ENCODE peak calls at places on chromosomes 4 and X, in seven cellular contexts. One of them, this sample, is unnamed.

GRCh38 chr4:20313237-20314030 is 61.7 kb downstream of the SLIT2 start:
- DNase-seq in psoas muscle: peak; percentile 16
- DNase-seq in mucosa of descending colon: peak; percentile 21
- DNase-seq in kidney: no peak
- DNase-seq in endodermal cell: peak; percentile 91
- DNase-seq in Caco-2: peak; percentile 50
- DNase-seq in GM06990: peak; percentile 1
- DNase-seq in this sample: no peak

GRCh38 chr4:28279249-28279648 is 1418.6 kb downstream of the STIM2 start:
- DNase-seq in Caco-2: peak; percentile 22
- DNase-seq in kidney: no peak
- DNase-seq in endodermal cell: no peak
- DNase-seq in mucosa of descending colon: no peak
- DNase-seq in GM06990: no peak
- DNase-seq in psoas muscle: no peak
- DNase-seq in this sample: no peak

GRCh38 chr4:77827343-77827742 is 8.2 kb upstream of the CNOT6L start:
- DNase-seq in mucosa of descending colon: no peak
- DNase-seq in Caco-2: no peak
- DNase-seq in GM06990: no peak
- DNase-seq in psoas muscle: no peak
- DNase-seq in endodermal cell: no peak
- DNase-seq in kidney: no peak
- DNase-seq in this sample: no peak

GRCh38 chr4:159178147-159178541 is 75.3 kb downstream of the RAPGEF2 start:
- DNase-seq in psoas muscle: no peak
- DNase-seq in kidney: no peak
- DNase-seq in GM06990: no peak
- DNase-seq in Caco-2: no peak
- DNase-seq in endodermal cell: no peak
- DNase-seq in mucosa of descending colon: no peak
- DNase-seq in this sample: no peak

GRCh38 chr4:61336488-61336887 is 136.4 kb downstream of the ADGRL3 start:
- DNase-seq in endodermal cell: peak; percentile 68
- DNase-seq in psoas muscle: no peak
- DNase-seq in Caco-2: no peak
- DNase-seq in GM06990: no peak
- DNase-seq in mucosa of descending colon: no peak
- DNase-seq in kidney: no peak
- DNase-seq in this sample: no peak

GRCh38 chr4:168643083-168643795 is 146.4 kb downstream of the PALLD start:
- DNase-seq in Caco-2: no peak
- DNase-seq in psoas muscle: no peak
- DNase-seq in endodermal cell: no peak
- DNase-seq in GM06990: no peak
- DNase-seq in mucosa of descending colon: no peak
- DNase-seq in kidney: no peak
- DNase-seq in this sample: no peak

GRCh38 chrX:74449937-74450330 is 28.6 kb downstream of the SLC16A2 start:
- DNase-seq in mucosa of descending colon: no peak
- DNase-seq in psoas muscle: no peak
- DNase-seq in GM06990: no peak
- DNase-seq in kidney: no peak
- DNase-seq in Caco-2: no peak
- DNase-seq in endodermal cell: no peak
- DNase-seq in this sample: no peak

GRCh38 chrX:102976793-102977495 is 39.9 kb downstream of the RAB40AL start:
- DNase-seq in kidney: no peak
- DNase-seq in endodermal cell: no peak
- DNase-seq in Caco-2: no peak
- DNase-seq in GM06990: no peak
- DNase-seq in mucosa of descending colon: no peak
- DNase-seq in psoas muscle: no peak
- DNase-seq in this sample: no peak

GRCh38 chrX:20527458-20528099 is 260.9 kb upstream of the RPS6KA3 start:
- DNase-seq in GM06990: no peak
- DNase-seq in endodermal cell: no peak
- DNase-seq in mucosa of descending colon: no peak
- DNase-seq in Caco-2: no peak
- DNase-seq in psoas muscle: no peak
- DNase-seq in kidney: no peak
- DNase-seq in this sample: no peak

GRCh38 chrX:16638533-16638932 is 11.4 kb upstream of the S100G start:
- DNase-seq in GM06990: no peak
- DNase-seq in kidney: no peak
- DNase-seq in Caco-2: no peak
- DNase-seq in endodermal cell: no peak
- DNase-seq in mucosa of descending colon: no peak
- DNase-seq in psoas muscle: no peak
- DNase-seq in this sample: no peak

GRCh38 chr4:146179784-146180405 is 4.4 kb downstream of the LSM6 start:
- DNase-seq in Caco-2: no peak
- DNase-seq in mucosa of descending colon: no peak
- DNase-seq in psoas muscle: no peak
- DNase-seq in GM06990: no peak
- DNase-seq in kidney: no peak
- DNase-seq in endodermal cell: peak; percentile 69
- DNase-seq in this sample: no peak

GRCh38 chr4:25903905-25904747 is 9.9 kb upstream of the SMIM20 start:
- DNase-seq in GM06990: no peak
- DNase-seq in mucosa of descending colon: no peak
- DNase-seq in endodermal cell: no peak
- DNase-seq in kidney: no peak
- DNase-seq in Caco-2: no peak
- DNase-seq in psoas muscle: no peak
- DNase-seq in this sample: no peak

GRCh38 chrX:78307665-78308064 is 19.7 kb downstream of the CYSLTR1 start:
- DNase-seq in endodermal cell: no peak
- DNase-seq in psoas muscle: no peak
- DNase-seq in GM06990: no peak
- DNase-seq in kidney: no peak
- DNase-seq in mucosa of descending colon: no peak
- DNase-seq in Caco-2: no peak
- DNase-seq in this sample: no peak

GRCh38 chr4:177596035-177596434 is 153.8 kb upstream of the AGA start:
- DNase-seq in kidney: no peak
- DNase-seq in endodermal cell: peak; percentile 93
- DNase-seq in mucosa of descending colon: no peak
- DNase-seq in psoas muscle: peak; percentile 29
- DNase-seq in GM06990: no peak
- DNase-seq in Caco-2: no peak
- DNase-seq in this sample: peak; percentile 62

GRCh38 chr4:93221771-93222170 is 606.8 kb upstream of the ATOH1 start:
- DNase-seq in GM06990: no peak
- DNase-seq in psoas muscle: no peak
- DNase-seq in Caco-2: no peak
- DNase-seq in endodermal cell: no peak
- DNase-seq in kidney: no peak
- DNase-seq in mucosa of descending colon: no peak
- DNase-seq in this sample: no peak

GRCh38 chr4:7041851-7042696 is 1.1 kb upstream of the TADA2B start:
- DNase-seq in Caco-2: no peak
- DNase-seq in mucosa of descending colon: peak; percentile 50
- DNase-seq in endodermal cell: peak; percentile 84
- DNase-seq in psoas muscle: peak; percentile 65
- DNase-seq in kidney: peak; percentile 90
- DNase-seq in GM06990: no peak
- DNase-seq in this sample: no peak

GRCh38 chr4:172996571-172997216 is 171.9 kb upstream of the GALNT7 start:
- DNase-seq in psoas muscle: no peak
- DNase-seq in mucosa of descending colon: no peak
- DNase-seq in Caco-2: no peak
- DNase-seq in GM06990: no peak
- DNase-seq in kidney: no peak
- DNase-seq in endodermal cell: no peak
- DNase-seq in this sample: no peak

GRCh38 chr4:55547461-55547770 is 707 bp upstream of the CLOCK start:
- DNase-seq in Caco-2: no peak
- DNase-seq in psoas muscle: no peak
- DNase-seq in GM06990: no peak
- DNase-seq in endodermal cell: no peak
- DNase-seq in mucosa of descending colon: no peak
- DNase-seq in kidney: no peak
- DNase-seq in this sample: no peak

GRCh38 chr4:74682567-74683359 is 111.6 kb downstream of the BTC start:
- DNase-seq in mucosa of descending colon: no peak
- DNase-seq in psoas muscle: no peak
- DNase-seq in kidney: no peak
- DNase-seq in GM06990: no peak
- DNase-seq in Caco-2: peak; percentile 24
- DNase-seq in endodermal cell: peak; percentile 84
- DNase-seq in this sample: peak; percentile 74

GRCh38 chr4:27397886-27398285 is 537.2 kb downstream of the STIM2 start:
- DNase-seq in mucosa of descending colon: no peak
- DNase-seq in Caco-2: no peak
- DNase-seq in kidney: no peak
- DNase-seq in psoas muscle: no peak
- DNase-seq in GM06990: no peak
- DNase-seq in endodermal cell: no peak
- DNase-seq in this sample: no peak

GRCh38 chr4:78482281-78482680 is 69.3 kb upstream of the ANXA3 start:
- DNase-seq in GM06990: no peak
- DNase-seq in mucosa of descending colon: no peak
- DNase-seq in Caco-2: no peak
- DNase-seq in endodermal cell: no peak
- DNase-seq in kidney: no peak
- DNase-seq in psoas muscle: no peak
- DNase-seq in this sample: no peak

GRCh38 chrX:120549483-120550452 is 11.0 kb downstream of the CUL4B start:
- DNase-seq in mucosa of descending colon: no peak
- DNase-seq in endodermal cell: no peak
- DNase-seq in kidney: no peak
- DNase-seq in Caco-2: peak; percentile 35
- DNase-seq in GM06990: no peak
- DNase-seq in psoas muscle: no peak
- DNase-seq in this sample: no peak

GRCh38 chrX:1597345-1598020 is 6.1 kb downstream of the AKAP17A start:
- DNase-seq in psoas muscle: no peak
- DNase-seq in Caco-2: no peak
- DNase-seq in mucosa of descending colon: no peak
- DNase-seq in kidney: no peak
- DNase-seq in GM06990: no peak
- DNase-seq in endodermal cell: peak; percentile 31
- DNase-seq in this sample: no peak
- H3K36me3 ChIP-seq in psoas muscle: peaks cover 91% of the 10 kb centered on the region
- H3K36me3 ChIP-seq in Caco-2: peaks cover 8% of the 10 kb centered on the region
- H3K36me3 ChIP-seq in mucosa of descending colon: peaks cover 34% of the 10 kb centered on the region
- H3K36me3 ChIP-seq in kidney: peaks cover 39% of the 10 kb centered on the region
- H3K36me3 ChIP-seq in GM06990: peaks cover 67% of the 10 kb centered on the region
- H3K36me3 ChIP-seq in endodermal cell: peaks cover 60% of the 10 kb centered on the region
- H3K36me3 ChIP-seq in this sample: peaks cover 91% of the 10 kb centered on the region

DNA sequence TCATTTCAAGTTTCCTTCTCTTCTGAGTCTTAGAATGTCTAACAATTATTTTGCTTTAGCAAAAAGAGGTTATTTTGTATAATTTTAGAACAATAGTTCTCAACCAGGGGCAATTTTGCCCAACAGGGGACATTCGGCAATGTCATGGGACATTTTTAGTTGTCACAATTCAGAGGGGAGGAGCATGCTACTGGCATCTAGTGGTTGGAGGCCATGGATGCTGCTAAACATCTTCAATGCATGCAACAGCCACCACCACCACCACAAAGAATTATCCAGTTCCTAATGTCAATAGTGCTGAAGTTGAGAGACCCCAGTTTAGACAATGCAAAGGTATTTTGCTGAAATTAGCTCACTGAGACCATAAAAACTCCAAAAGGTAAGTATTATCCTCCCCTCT is 122.5 kb downstream of the ARHGAP6 start:
- DNase-seq in psoas muscle: no peak
- DNase-seq in kidney: no peak
- DNase-seq in GM06990: no peak
- DNase-seq in Caco-2: no peak
- DNase-seq in endodermal cell: no peak
- DNase-seq in mucosa of descending colon: no peak
- DNase-seq in this sample: no peak
- TF ChIP-seq CTCF in psoas muscle: no peak
- TF ChIP-seq CTCF in kidney: no peak
- TF ChIP-seq CTCF in GM06990: peak; percentile 41
- TF ChIP-seq CTCF in Caco-2: no peak
- TF ChIP-seq CTCF in endodermal cell: peak; percentile 14
- TF ChIP-seq CTCF in mucosa of descending colon: no peak
- TF ChIP-seq CTCF in this sample: no peak

GRCh38 chr4:1328267-1329155 is 18.5 kb upstream of the UVSSA start:
- DNase-seq in GM06990: no peak
- DNase-seq in Caco-2: no peak
- DNase-seq in psoas muscle: peak; percentile 9
- DNase-seq in endodermal cell: no peak
- DNase-seq in kidney: peak; percentile 69
- DNase-seq in mucosa of descending colon: no peak
- DNase-seq in this sample: no peak

GRCh38 chr4:1329408-1330371 is 17.3 kb upstream of the UVSSA start:
- DNase-seq in kidney: peak; percentile 91
- DNase-seq in psoas muscle: peak; percentile 21
- DNase-seq in endodermal cell: no peak
- DNase-seq in Caco-2: no peak
- DNase-seq in mucosa of descending colon: no peak
- DNase-seq in GM06990: no peak
- DNase-seq in this sample: no peak

GRCh38 chr4:1326751-1327525 is 20.1 kb upstream of the UVSSA start:
- DNase-seq in mucosa of descending colon: no peak
- DNase-seq in GM06990: no peak
- DNase-seq in kidney: peak; percentile 71
- DNase-seq in psoas muscle: peak; percentile 13
- DNase-seq in endodermal cell: no peak
- DNase-seq in Caco-2: no peak
- DNase-seq in this sample: no peak

GRCh38 chr4:1325681-1326635 is 21.1 kb upstream of the UVSSA start:
- DNase-seq in psoas muscle: peak; percentile 2
- DNase-seq in GM06990: no peak
- DNase-seq in mucosa of descending colon: no peak
- DNase-seq in kidney: peak; percentile 65
- DNase-seq in endodermal cell: no peak
- DNase-seq in Caco-2: no peak
- DNase-seq in this sample: no peak

GRCh38 chr4:1327526-1328266 is 19.3 kb upstream of the UVSSA start:
- DNase-seq in kidney: peak; percentile 68
- DNase-seq in mucosa of descending colon: no peak
- DNase-seq in endodermal cell: no peak
- DNase-seq in GM06990: no peak
- DNase-seq in psoas muscle: peak; percentile 5
- DNase-seq in Caco-2: no peak
- DNase-seq in this sample: no peak
- H3K36me3 ChIP-seq in kidney: peaks cover 13% of the 10 kb centered on the region
- H3K36me3 ChIP-seq in mucosa of descending colon: no peaks in the 10 kb centered on the region
- H3K36me3 ChIP-seq in endodermal cell: peaks cover 22% of the 10 kb centered on the region
- H3K36me3 ChIP-seq in GM06990: peaks cover 21% of the 10 kb centered on the region
- H3K36me3 ChIP-seq in psoas muscle: peaks cover 57% of the 10 kb centered on the region
- H3K36me3 ChIP-seq in Caco-2: peaks cover 1% of the 10 kb centered on the region
- H3K36me3 ChIP-seq in this sample: peaks cover 59% of the 10 kb centered on the region

DNA sequence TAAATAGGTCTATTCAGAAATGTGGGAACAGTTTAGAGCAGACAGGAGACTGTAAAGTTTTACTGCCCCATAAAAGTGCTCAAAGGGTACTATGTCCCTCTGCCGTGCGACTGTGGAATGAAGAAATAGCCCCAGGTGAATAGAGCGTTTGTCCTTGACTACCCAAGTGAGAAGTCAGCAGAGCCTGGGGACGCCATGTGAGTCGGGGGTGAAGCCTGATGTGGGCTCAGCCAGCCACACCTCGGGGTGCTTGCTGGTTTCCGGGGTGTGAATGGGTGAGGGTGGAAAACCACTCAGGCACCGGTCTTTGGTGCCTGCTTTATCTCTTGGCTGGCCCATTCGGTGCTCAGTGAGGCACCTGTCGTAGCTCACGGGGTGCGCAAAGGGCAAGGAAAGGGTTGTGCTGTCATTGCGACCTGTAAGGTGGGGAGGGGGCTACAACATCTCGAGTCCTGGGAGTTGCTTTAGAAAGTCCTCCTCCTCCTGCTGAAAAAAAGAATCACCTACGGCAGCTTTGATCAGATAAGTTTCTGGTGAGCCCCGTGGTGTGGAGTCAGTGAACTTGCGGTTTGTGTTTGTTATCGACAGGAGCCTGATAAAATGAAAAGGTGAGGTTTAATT is 895 bp downstream of the TRIM2 start:
- DNase-seq in GM06990: peak; percentile 22
- DNase-seq in psoas muscle: no peak
- DNase-seq in kidney: peak; percentile 91
- DNase-seq in endodermal cell: peak; percentile 83
- DNase-seq in mucosa of descending colon: peak; percentile 78
- DNase-seq in Caco-2: peak; percentile 68
- DNase-seq in this sample: no peak
- TF ChIP-seq CTCF in GM06990: no peak
- TF ChIP-seq CTCF in psoas muscle: no peak
- TF ChIP-seq CTCF in kidney: no peak
- TF ChIP-seq CTCF in endodermal cell: peak; percentile 58
- TF ChIP-seq CTCF in mucosa of descending colon: no peak
- TF ChIP-seq CTCF in Caco-2: no peak
- TF ChIP-seq CTCF in this sample: no peak

This sample was measured in ascending aorta.